ENCODE peak calls at places on chromosomes 7 and 10, in eight cellular contexts. One of them, this sample, is unnamed.

GRCh38 chr10:58754419-58755180 is 241.9 kb downstream of the BICC1 start:
- DNase-seq in SJSA1: no peak
- DNase-seq in stomach: no peak
- DNase-seq in HCT116: no peak
- DNase-seq in pancreas: no peak
- DNase-seq in PC-9: no peak
- DNase-seq in fibroblast of lung: no peak
- DNase-seq in right atrium auricular region: no peak
- DNase-seq in this sample: no peak

GRCh38 chr7:148142660-148143248 is 447.8 kb upstream of the C7orf33 start:
- DNase-seq in SJSA1: no peak
- DNase-seq in stomach: no peak
- DNase-seq in HCT116: peak; percentile 21
- DNase-seq in pancreas: peak; percentile 48
- DNase-seq in PC-9: no peak
- DNase-seq in fibroblast of lung: peak; percentile 37
- DNase-seq in right atrium auricular region: no peak
- DNase-seq in this sample: no peak

GRCh38 chr10:133489816-133490588 is 36.3 kb downstream of the SCART1 start:
- DNase-seq in SJSA1: no peak
- DNase-seq in stomach: no peak
- DNase-seq in HCT116: no peak
- DNase-seq in pancreas: no peak
- DNase-seq in PC-9: no peak
- DNase-seq in fibroblast of lung: no peak
- DNase-seq in right atrium auricular region: no peak
- DNase-seq in this sample: no peak

GRCh38 chr10:32036922-32037321 is 19.3 kb downstream of the KIF5B start:
- DNase-seq in SJSA1: no peak
- DNase-seq in stomach: no peak
- DNase-seq in HCT116: no peak
- DNase-seq in pancreas: no peak
- DNase-seq in PC-9: no peak
- DNase-seq in fibroblast of lung: no peak
- DNase-seq in right atrium auricular region: no peak
- DNase-seq in this sample: no peak

GRCh38 chr7:12861070-12861469 is 173.6 kb downstream of the ARL4A start:
- DNase-seq in SJSA1: no peak
- DNase-seq in stomach: peak; percentile 61
- DNase-seq in HCT116: no peak
- DNase-seq in pancreas: peak; percentile 51
- DNase-seq in PC-9: no peak
- DNase-seq in fibroblast of lung: peak; percentile 4
- DNase-seq in right atrium auricular region: no peak
- DNase-seq in this sample: no peak

GRCh38 chr7:113370910-113371309 is 252.6 kb upstream of the SMIM30 start:
- DNase-seq in SJSA1: no peak
- DNase-seq in stomach: no peak
- DNase-seq in HCT116: no peak
- DNase-seq in pancreas: no peak
- DNase-seq in PC-9: no peak
- DNase-seq in fibroblast of lung: no peak
- DNase-seq in right atrium auricular region: no peak
- DNase-seq in this sample: no peak

GRCh38 chr10:70829543-70829942 is 13.8 kb downstream of the SGPL1 start:
- DNase-seq in SJSA1: no peak
- DNase-seq in stomach: no peak
- DNase-seq in HCT116: no peak
- DNase-seq in pancreas: no peak
- DNase-seq in PC-9: no peak
- DNase-seq in fibroblast of lung: no peak
- DNase-seq in right atrium auricular region: no peak
- DNase-seq in this sample: no peak

GRCh38 chr7:22728416-22729029 is 1.5 kb downstream of the IL6 start:
- DNase-seq in SJSA1: no peak
- DNase-seq in stomach: no peak
- DNase-seq in HCT116: peak; percentile 55
- DNase-seq in pancreas: no peak
- DNase-seq in PC-9: peak; percentile 47
- DNase-seq in fibroblast of lung: peak; percentile 77
- DNase-seq in right atrium auricular region: no peak
- DNase-seq in this sample: no peak

GRCh38 chr10:80158598-80159127 is 26.1 kb downstream of the PLAC9 start:
- DNase-seq in SJSA1: peak; percentile 97
- DNase-seq in stomach: peak; percentile 64
- DNase-seq in HCT116: peak; percentile 82
- DNase-seq in pancreas: peak; percentile 24
- DNase-seq in PC-9: peak; percentile 81
- DNase-seq in fibroblast of lung: peak; percentile 100
- DNase-seq in right atrium auricular region: peak; percentile 94
- DNase-seq in this sample: no peak
- H3K4me3 ChIP-seq in SJSA1: no peak overlapping the region
- H3K4me3 ChIP-seq in stomach: no peak overlapping the region
- H3K4me3 ChIP-seq in HCT116: peak overlapping the region; percentile 29
- H3K4me3 ChIP-seq in pancreas: no peak overlapping the region
- H3K4me3 ChIP-seq in PC-9: no peak overlapping the region
- H3K4me3 ChIP-seq in fibroblast of lung: no peak overlapping the region
- H3K4me3 ChIP-seq in right atrium auricular region: no peak overlapping the region
- H3K4me3 ChIP-seq in this sample: no peak overlapping the region

GRCh38 chr7:130951303-130951975 is 217.4 kb upstream of the KLF14 start:
- DNase-seq in SJSA1: no peak
- DNase-seq in stomach: no peak
- DNase-seq in HCT116: no peak
- DNase-seq in pancreas: no peak
- DNase-seq in PC-9: no peak
- DNase-seq in fibroblast of lung: no peak
- DNase-seq in right atrium auricular region: no peak
- DNase-seq in this sample: peak; percentile 59

GRCh38 chr7:130950054-130950453 is 216.0 kb upstream of the KLF14 start:
- DNase-seq in SJSA1: no peak
- DNase-seq in stomach: no peak
- DNase-seq in HCT116: no peak
- DNase-seq in pancreas: no peak
- DNase-seq in PC-9: no peak
- DNase-seq in fibroblast of lung: no peak
- DNase-seq in right atrium auricular region: no peak
- DNase-seq in this sample: no peak

GRCh38 chr7:130951976-130952313 is 217.9 kb upstream of the KLF14 start:
- DNase-seq in SJSA1: no peak
- DNase-seq in stomach: no peak
- DNase-seq in HCT116: no peak
- DNase-seq in pancreas: no peak
- DNase-seq in PC-9: no peak
- DNase-seq in fibroblast of lung: no peak
- DNase-seq in right atrium auricular region: no peak
- DNase-seq in this sample: no peak

GRCh38 chr7:130949550-130949949 is 215.5 kb upstream of the KLF14 start:
- DNase-seq in SJSA1: no peak
- DNase-seq in stomach: no peak
- DNase-seq in HCT116: no peak
- DNase-seq in pancreas: no peak
- DNase-seq in PC-9: no peak
- DNase-seq in fibroblast of lung: no peak
- DNase-seq in right atrium auricular region: no peak
- DNase-seq in this sample: no peak

DNA sequence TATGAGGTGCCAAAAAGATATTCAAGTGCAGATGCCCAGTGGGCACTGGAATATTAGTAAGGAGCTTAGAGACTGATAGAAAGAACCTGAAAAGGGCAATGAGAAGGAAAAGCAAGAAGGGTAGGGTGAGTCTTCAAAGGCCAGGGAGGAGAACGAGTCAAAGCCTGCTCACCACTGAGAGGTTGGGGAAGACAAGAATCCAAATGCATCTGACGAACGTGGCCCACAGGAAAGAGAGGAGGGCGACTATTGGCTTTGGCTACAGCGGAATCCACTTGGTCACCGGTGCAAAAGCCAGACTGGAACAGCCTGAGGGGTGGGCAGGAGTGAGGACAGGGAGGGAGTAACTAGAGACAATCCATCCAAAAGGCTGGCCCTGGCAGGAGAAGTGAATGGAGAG is 216.7 kb upstream of the KLF14 start:
- DNase-seq in SJSA1: no peak
- DNase-seq in stomach: no peak
- DNase-seq in HCT116: no peak
- DNase-seq in pancreas: no peak
- DNase-seq in PC-9: no peak
- DNase-seq in fibroblast of lung: no peak
- DNase-seq in right atrium auricular region: no peak
- DNase-seq in this sample: no peak
- H3K4me1 ChIP-seq in SJSA1: peaks cover 12% of the 10 kb centered on the region
- H3K4me1 ChIP-seq in stomach: no peaks in the 10 kb centered on the region
- H3K4me1 ChIP-seq in HCT116: peaks cover 61% of the 10 kb centered on the region
- H3K4me1 ChIP-seq in pancreas: no peaks in the 10 kb centered on the region
- H3K4me1 ChIP-seq in PC-9: peaks cover 18% of the 10 kb centered on the region
- H3K4me1 ChIP-seq in fibroblast of lung: peaks cover 8% of the 10 kb centered on the region
- H3K4me1 ChIP-seq in right atrium auricular region: peaks cover 30% of the 10 kb centered on the region
- H3K4me1 ChIP-seq in this sample: peaks cover 91% of the 10 kb centered on the region

GRCh38 chr7:155887174-155887525 is 74.9 kb upstream of the SHH start:
- DNase-seq in SJSA1: no peak
- DNase-seq in stomach: no peak
- DNase-seq in HCT116: no peak
- DNase-seq in pancreas: no peak
- DNase-seq in PC-9: no peak
- DNase-seq in fibroblast of lung: no peak
- DNase-seq in right atrium auricular region: no peak
- DNase-seq in this sample: no peak

GRCh38 chr7:155883491-155884224 is 71.4 kb upstream of the SHH start:
- DNase-seq in SJSA1: peak; percentile 34
- DNase-seq in stomach: peak; percentile 21
- DNase-seq in HCT116: no peak
- DNase-seq in pancreas: no peak
- DNase-seq in PC-9: no peak
- DNase-seq in fibroblast of lung: peak; percentile 20
- DNase-seq in right atrium auricular region: no peak
- DNase-seq in this sample: no peak

GRCh38 chr7:155885162-155886160 is 73.2 kb upstream of the SHH start:
- DNase-seq in SJSA1: peak; percentile 74
- DNase-seq in stomach: peak; percentile 67
- DNase-seq in HCT116: no peak
- DNase-seq in pancreas: no peak
- DNase-seq in PC-9: peak; percentile 36
- DNase-seq in fibroblast of lung: peak; percentile 86
- DNase-seq in right atrium auricular region: no peak
- DNase-seq in this sample: no peak

GRCh38 chr7:155884225-155885161 is 72.2 kb upstream of the SHH start:
- DNase-seq in SJSA1: peak; percentile 34
- DNase-seq in stomach: peak; percentile 22
- DNase-seq in HCT116: no peak
- DNase-seq in pancreas: no peak
- DNase-seq in PC-9: no peak
- DNase-seq in fibroblast of lung: no peak
- DNase-seq in right atrium auricular region: no peak
- DNase-seq in this sample: no peak

DNA sequence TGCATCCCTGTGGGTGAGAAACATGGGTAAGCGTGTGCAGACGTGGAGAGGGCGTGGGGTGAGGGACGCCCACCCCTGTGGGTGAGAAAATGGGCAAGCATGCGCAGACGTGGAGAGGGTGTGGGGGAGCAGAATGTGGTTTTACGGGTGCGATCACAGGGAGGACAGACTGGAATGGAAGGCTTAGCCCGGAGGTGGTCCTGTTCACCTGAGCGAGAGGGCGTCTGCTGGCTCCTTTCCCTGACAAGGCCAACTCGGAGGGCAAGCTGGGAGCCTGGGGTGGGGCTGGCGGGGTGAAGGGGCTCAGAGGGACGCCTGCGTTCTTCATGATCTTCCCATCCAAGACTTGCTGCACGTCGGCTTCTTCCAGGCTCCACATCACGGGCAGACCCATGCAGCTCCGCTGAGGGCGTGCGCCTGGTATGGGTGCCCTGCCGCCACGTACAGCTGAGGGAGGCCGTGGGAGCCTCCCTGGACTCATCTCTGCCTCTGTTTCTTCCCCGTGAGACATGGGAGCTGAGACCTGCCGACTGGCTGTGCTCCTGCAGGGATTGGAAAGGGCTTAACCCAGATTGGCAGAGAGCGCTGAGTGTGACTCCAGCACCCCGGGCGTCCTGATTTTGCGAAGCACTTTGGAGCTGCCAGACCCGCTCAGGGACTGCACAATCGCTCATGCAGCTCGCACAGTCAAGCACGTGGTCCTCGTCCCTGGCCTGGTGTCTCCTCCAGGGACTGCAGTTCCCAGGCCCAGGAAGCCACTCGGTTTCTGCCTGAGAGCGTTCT is 74.3 kb upstream of the SHH start:
- DNase-seq in SJSA1: no peak
- DNase-seq in stomach: no peak
- DNase-seq in HCT116: no peak
- DNase-seq in pancreas: no peak
- DNase-seq in PC-9: no peak
- DNase-seq in fibroblast of lung: no peak
- DNase-seq in right atrium auricular region: no peak
- DNase-seq in this sample: no peak
- H3K27ac ChIP-seq in SJSA1: no peak overlapping the region
- H3K27ac ChIP-seq in stomach: no peak overlapping the region
- H3K27ac ChIP-seq in HCT116: no peak overlapping the region
- H3K27ac ChIP-seq in pancreas: no peak overlapping the region
- H3K27ac ChIP-seq in PC-9: no peak overlapping the region
- H3K27ac ChIP-seq in fibroblast of lung: no peak overlapping the region
- H3K27ac ChIP-seq in right atrium auricular region: no peak overlapping the region
- H3K27ac ChIP-seq in this sample: no peak overlapping the region

GRCh38 chr7:27635728-27636127 is 27.0 kb downstream of the HIBADH start:
- DNase-seq in SJSA1: no peak
- DNase-seq in stomach: no peak
- DNase-seq in HCT116: no peak
- DNase-seq in pancreas: no peak
- DNase-seq in PC-9: no peak
- DNase-seq in fibroblast of lung: no peak
- DNase-seq in right atrium auricular region: no peak
- DNase-seq in this sample: no peak

GRCh38 chr7:27633062-27633461 is 29.6 kb downstream of the HIBADH start:
- DNase-seq in SJSA1: no peak
- DNase-seq in stomach: no peak
- DNase-seq in HCT116: no peak
- DNase-seq in pancreas: no peak
- DNase-seq in PC-9: no peak
- DNase-seq in fibroblast of lung: no peak
- DNase-seq in right atrium auricular region: no peak
- DNase-seq in this sample: no peak

GRCh38 chr7:27636326-27637006 is 26.2 kb downstream of the HIBADH start:
- DNase-seq in SJSA1: no peak
- DNase-seq in stomach: no peak
- DNase-seq in HCT116: no peak
- DNase-seq in pancreas: no peak
- DNase-seq in PC-9: no peak
- DNase-seq in fibroblast of lung: peak; percentile 46
- DNase-seq in right atrium auricular region: no peak
- DNase-seq in this sample: no peak

GRCh38 chr7:27631411-27631810 is 31.3 kb downstream of the HIBADH start:
- DNase-seq in SJSA1: no peak
- DNase-seq in stomach: no peak
- DNase-seq in HCT116: no peak
- DNase-seq in pancreas: no peak
- DNase-seq in PC-9: no peak
- DNase-seq in fibroblast of lung: peak; percentile 67
- DNase-seq in right atrium auricular region: no peak
- DNase-seq in this sample: no peak

DNA sequence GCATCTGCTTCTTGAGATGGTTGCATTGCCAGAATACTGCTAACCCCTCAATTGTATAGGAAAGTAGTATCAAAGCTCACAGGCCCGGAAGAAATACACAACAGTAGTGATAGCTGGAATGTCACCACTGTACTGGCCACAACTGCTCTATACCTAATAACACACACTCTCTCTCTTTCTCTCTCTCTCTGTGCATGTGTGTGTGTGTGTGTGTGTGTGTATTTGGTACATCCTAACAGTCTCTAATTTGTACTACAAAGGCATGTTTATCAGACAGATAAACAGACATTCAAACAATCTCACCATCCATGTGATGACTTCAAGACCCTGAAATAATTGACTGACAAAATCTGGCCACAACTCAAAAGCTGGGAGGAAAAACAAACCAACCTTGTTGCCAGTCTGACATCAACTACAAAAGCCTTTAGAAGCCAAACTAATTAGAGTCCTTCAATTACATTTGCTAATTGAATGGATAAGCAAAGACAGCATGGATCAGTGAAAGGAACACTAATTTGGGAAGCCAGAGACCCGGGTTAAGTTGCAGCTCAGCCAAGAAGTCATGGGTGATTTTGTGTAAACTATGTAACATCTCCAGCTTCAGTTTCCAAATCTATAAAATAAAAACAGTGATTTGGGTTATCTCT is 27.7 kb downstream of the HIBADH start:
- DNase-seq in SJSA1: no peak
- DNase-seq in stomach: no peak
- DNase-seq in HCT116: no peak
- DNase-seq in pancreas: no peak
- DNase-seq in PC-9: no peak
- DNase-seq in fibroblast of lung: no peak
- DNase-seq in right atrium auricular region: no peak
- DNase-seq in this sample: no peak
- H3K4me3 ChIP-seq in SJSA1: no peak overlapping the region
- H3K4me3 ChIP-seq in stomach: no peak overlapping the region
- H3K4me3 ChIP-seq in HCT116: no peak overlapping the region
- H3K4me3 ChIP-seq in pancreas: no peak overlapping the region
- H3K4me3 ChIP-seq in PC-9: no peak overlapping the region
- H3K4me3 ChIP-seq in fibroblast of lung: no peak overlapping the region
- H3K4me3 ChIP-seq in right atrium auricular region: no peak overlapping the region
- H3K4me3 ChIP-seq in this sample: no peak overlapping the region

This sample was measured in CD8-positive, alpha-beta memory T cell.